ENCODE peak calls at places on chromosomes 1 and 21, in nine cellular contexts. One of them, this sample, is unnamed.

GRCh38 chr1:173420330-173420806 is 56.8 kb upstream of the PRDX6 start:
- DNase-seq in HuH-7.5: no peak
- DNase-seq in NCI-H1105: peak; percentile 43
- DNase-seq in left cardiac atrium: peak; percentile 62
- DNase-seq in ACHN: peak; percentile 79
- DNase-seq in GDM1: peak; percentile 70
- DNase-seq in brain microvascular endothelial cell: peak; percentile 80
- DNase-seq in LoVo: peak; percentile 73
- DNase-seq in NCI-H2029: peak; percentile 37
- DNase-seq in this sample: peak; percentile 97

GRCh38 chr21:41863439-41863740 is 15.8 kb downstream of the PRDM15 start:
- DNase-seq in HuH-7.5: no peak
- DNase-seq in NCI-H1105: no peak
- DNase-seq in left cardiac atrium: no peak
- DNase-seq in ACHN: no peak
- DNase-seq in GDM1: no peak
- DNase-seq in brain microvascular endothelial cell: no peak
- DNase-seq in LoVo: no peak
- DNase-seq in NCI-H2029: no peak
- DNase-seq in this sample: no peak

GRCh38 chr1:30754684-30755171 is 2.8 kb downstream of the LAPTM5 start:
- DNase-seq in HuH-7.5: no peak
- DNase-seq in NCI-H1105: no peak
- DNase-seq in left cardiac atrium: no peak
- DNase-seq in ACHN: no peak
- DNase-seq in GDM1: no peak
- DNase-seq in brain microvascular endothelial cell: no peak
- DNase-seq in LoVo: no peak
- DNase-seq in NCI-H2029: no peak
- DNase-seq in this sample: no peak

GRCh38 chr1:167359295-167359694 is 138.6 kb downstream of the POU2F1 start:
- DNase-seq in HuH-7.5: no peak
- DNase-seq in NCI-H1105: no peak
- DNase-seq in left cardiac atrium: no peak
- DNase-seq in ACHN: no peak
- DNase-seq in GDM1: no peak
- DNase-seq in brain microvascular endothelial cell: no peak
- DNase-seq in LoVo: no peak
- DNase-seq in NCI-H2029: no peak
- DNase-seq in this sample: no peak

GRCh38 chr1:25647863-25648262 is 31.3 kb downstream of the MAN1C1 start:
- DNase-seq in HuH-7.5: no peak
- DNase-seq in NCI-H1105: no peak
- DNase-seq in left cardiac atrium: no peak
- DNase-seq in ACHN: no peak
- DNase-seq in GDM1: no peak
- DNase-seq in brain microvascular endothelial cell: no peak
- DNase-seq in LoVo: no peak
- DNase-seq in NCI-H2029: no peak
- DNase-seq in this sample: no peak

GRCh38 chr1:39926343-39926769 is 24.6 kb upstream of the MYCL start:
- DNase-seq in HuH-7.5: no peak
- DNase-seq in NCI-H1105: no peak
- DNase-seq in left cardiac atrium: peak; percentile 55
- DNase-seq in ACHN: no peak
- DNase-seq in GDM1: peak; percentile 27
- DNase-seq in brain microvascular endothelial cell: no peak
- DNase-seq in LoVo: no peak
- DNase-seq in NCI-H2029: peak; percentile 94
- DNase-seq in this sample: no peak

GRCh38 chr1:25117233-25117823 is 115.0 kb downstream of the SYF2 start:
- DNase-seq in HuH-7.5: peak; percentile 55
- DNase-seq in NCI-H1105: no peak
- DNase-seq in left cardiac atrium: no peak
- DNase-seq in ACHN: peak; percentile 6
- DNase-seq in GDM1: no peak
- DNase-seq in brain microvascular endothelial cell: no peak
- DNase-seq in LoVo: no peak
- DNase-seq in NCI-H2029: no peak
- DNase-seq in this sample: peak; percentile 66

GRCh38 chr1:55635856-55636255 is 420.7 kb upstream of the USP24 start:
- DNase-seq in HuH-7.5: no peak
- DNase-seq in NCI-H1105: no peak
- DNase-seq in left cardiac atrium: no peak
- DNase-seq in ACHN: no peak
- DNase-seq in GDM1: no peak
- DNase-seq in brain microvascular endothelial cell: no peak
- DNase-seq in LoVo: no peak
- DNase-seq in NCI-H2029: no peak
- DNase-seq in this sample: no peak

GRCh38 chr1:175783126-175783722 is 39.8 kb upstream of the TNR start:
- DNase-seq in HuH-7.5: no peak
- DNase-seq in NCI-H1105: no peak
- DNase-seq in left cardiac atrium: no peak
- DNase-seq in ACHN: no peak
- DNase-seq in GDM1: no peak
- DNase-seq in brain microvascular endothelial cell: no peak
- DNase-seq in LoVo: no peak
- DNase-seq in NCI-H2029: no peak
- DNase-seq in this sample: no peak

GRCh38 chr1:113479713-113480676 is 89.7 kb downstream of the MAGI3 start:
- DNase-seq in HuH-7.5: no peak
- DNase-seq in NCI-H1105: no peak
- DNase-seq in left cardiac atrium: no peak
- DNase-seq in ACHN: no peak
- DNase-seq in GDM1: no peak
- DNase-seq in brain microvascular endothelial cell: no peak
- DNase-seq in LoVo: no peak
- DNase-seq in NCI-H2029: no peak
- DNase-seq in this sample: peak; percentile 4

This sample was measured in HT-29.